ENCODE peak calls at places on chromosomes 4 and X, in four cellular contexts. One of them, this sample, is unnamed.

GRCh38 chr4:113587156-113587555 is 174.4 kb downstream of the CAMK2D start:
- DNase-seq in GM12878: no peak
- DNase-seq in HepG2: no peak
- DNase-seq in K562: no peak
- DNase-seq in this sample: no peak

GRCh38 chr4:879730-880079 is 52.4 kb downstream of the GAK start:
- DNase-seq in GM12878: peak; percentile 35
- DNase-seq in HepG2: no peak
- DNase-seq in K562: no peak
- DNase-seq in this sample: no peak

GRCh38 chrX:48468247-48468671 is 1.8 kb downstream of the SLC38A5 start:
- DNase-seq in K562: peak; percentile 83
- DNase-seq in HepG2: no peak
- DNase-seq in GM12878: no peak
- DNase-seq in this sample: no peak

GRCh38 chr4:128600996-128601857 is 208.3 kb upstream of the JADE1 start:
- DNase-seq in GM12878: no peak
- DNase-seq in K562: peak; percentile 88
- DNase-seq in HepG2: peak; percentile 93
- DNase-seq in this sample: peak; percentile 40

GRCh38 chr4:185254434-185254833 is 45.0 kb downstream of the SNX25 start:
- DNase-seq in GM12878: no peak
- DNase-seq in K562: no peak
- DNase-seq in HepG2: peak; percentile 58
- DNase-seq in this sample: no peak

GRCh38 chr4:188960411-188961093 is 821.3 kb downstream of the TRIML1 start:
- DNase-seq in HepG2: no peak
- DNase-seq in K562: no peak
- DNase-seq in GM12878: no peak
- DNase-seq in this sample: no peak

GRCh38 chr4:111879539-111879938 is 265.7 kb upstream of the FAM241A start:
- DNase-seq in GM12878: peak; percentile 5
- DNase-seq in HepG2: no peak
- DNase-seq in K562: no peak
- DNase-seq in this sample: no peak

GRCh38 chr4:185587444-185588161 is 52.3 kb upstream of the PDLIM3 start:
- DNase-seq in K562: no peak
- DNase-seq in GM12878: peak; percentile 26
- DNase-seq in HepG2: no peak
- DNase-seq in this sample: no peak

GRCh38 chr4:2246384-2247127 is 4.6 kb upstream of the HAUS3 start:
- DNase-seq in K562: no peak
- DNase-seq in HepG2: no peak
- DNase-seq in GM12878: no peak
- DNase-seq in this sample: no peak

GRCh38 chrX:53291596-53291995 is 10.2 kb upstream of the IQSEC2 start:
- DNase-seq in K562: no peak
- DNase-seq in HepG2: no peak
- DNase-seq in GM12878: no peak
- DNase-seq in this sample: no peak

GRCh38 chrX:46294234-46294633 is 251.0 kb downstream of the ZNF674 start:
- DNase-seq in HepG2: no peak
- DNase-seq in K562: no peak
- DNase-seq in GM12878: no peak
- DNase-seq in this sample: no peak

GRCh38 chr4:589219-589963 is 13.3 kb upstream of the TMEM271 start:
- DNase-seq in K562: no peak
- DNase-seq in GM12878: no peak
- DNase-seq in HepG2: no peak
- DNase-seq in this sample: no peak

GRCh38 chr4:152479428-152480026 is 56.4 kb downstream of the FBXW7 start:
- DNase-seq in HepG2: no peak
- DNase-seq in K562: no peak
- DNase-seq in GM12878: no peak
- DNase-seq in this sample: no peak

GRCh38 chr4:150126201-150126879 is 48.1 kb downstream of the DCLK2 start:
- DNase-seq in K562: no peak
- DNase-seq in HepG2: no peak
- DNase-seq in GM12878: no peak
- DNase-seq in this sample: no peak

GRCh38 chr4:12579172-12579571 is 905.0 kb downstream of the RAB28 start:
- DNase-seq in GM12878: no peak
- DNase-seq in HepG2: no peak
- DNase-seq in K562: no peak
- DNase-seq in this sample: no peak

GRCh38 chr4:82965763-82966162 is 44.9 kb downstream of the LIN54 start:
- DNase-seq in K562: no peak
- DNase-seq in GM12878: no peak
- DNase-seq in HepG2: no peak
- DNase-seq in this sample: no peak

GRCh38 chr4:42344260-42344659 is 53.0 kb upstream of the SHISA3 start:
- DNase-seq in GM12878: no peak
- DNase-seq in HepG2: no peak
- DNase-seq in K562: no peak
- DNase-seq in this sample: no peak

GRCh38 chr4:40587826-40588225 is 41.8 kb downstream of the RBM47 start:
- DNase-seq in GM12878: no peak
- DNase-seq in K562: no peak
- DNase-seq in HepG2: no peak
- DNase-seq in this sample: no peak

GRCh38 chrX:1754077-1754476 is 139.2 kb downstream of the ASMT start:
- DNase-seq in GM12878: no peak
- DNase-seq in HepG2: no peak
- DNase-seq in K562: no peak
- DNase-seq in this sample: no peak

GRCh38 chr4:92299152-92299551 is 4.6 kb upstream of the GRID2 start:
- DNase-seq in GM12878: no peak
- DNase-seq in HepG2: no peak
- DNase-seq in K562: no peak
- DNase-seq in this sample: no peak

GRCh38 chrX:151970661-151971060 is 3.8 kb downstream of the GABRE start:
- DNase-seq in GM12878: no peak
- DNase-seq in HepG2: peak; percentile 90
- DNase-seq in K562: no peak
- DNase-seq in this sample: no peak

GRCh38 chrX:37348237-37349130 is 680 bp upstream of the PRRG1 start:
- DNase-seq in HepG2: no peak
- DNase-seq in GM12878: no peak
- DNase-seq in K562: no peak
- DNase-seq in this sample: no peak

GRCh38 chr4:38230821-38231583 is 270.8 kb downstream of the PTTG2 start:
- DNase-seq in K562: peak; percentile 68
- DNase-seq in GM12878: no peak
- DNase-seq in HepG2: no peak
- DNase-seq in this sample: peak; percentile 20

GRCh38 chrX:138191998-138192397 is 519.5 kb downstream of the FGF13 start:
- DNase-seq in GM12878: no peak
- DNase-seq in HepG2: peak; percentile 4
- DNase-seq in K562: peak; percentile 37
- DNase-seq in this sample: no peak
- TF ChIP-seq BRCA1 in GM12878: no peak
- TF ChIP-seq BRCA1 in HepG2: no peak
- TF ChIP-seq BRCA1 in K562: no peak
- TF ChIP-seq BRCA1 in this sample: no peak

GRCh38 chr4:39339968-39340367 is 26.2 kb downstream of the RFC1 start:
- DNase-seq in K562: no peak
- DNase-seq in HepG2: no peak
- DNase-seq in GM12878: no peak
- DNase-seq in this sample: no peak
- TF ChIP-seq CTCF in K562: no peak
- TF ChIP-seq CTCF in HepG2: no peak
- TF ChIP-seq CTCF in GM12878: no peak
- TF ChIP-seq CTCF in this sample: no peak

GRCh38 chr4:123649644-123650356 is 253.2 kb downstream of the SPRY1 start:
- DNase-seq in GM12878: no peak
- DNase-seq in K562: no peak
- DNase-seq in HepG2: peak; percentile 92
- DNase-seq in this sample: no peak
- TF ChIP-seq BRCA1 in GM12878: no peak
- TF ChIP-seq BRCA1 in K562: no peak
- TF ChIP-seq BRCA1 in HepG2: no peak
- TF ChIP-seq BRCA1 in this sample: no peak

GRCh38 chrX:21972046-21972445 is 31.5 kb downstream of the SMS start:
- DNase-seq in HepG2: no peak
- DNase-seq in GM12878: no peak
- DNase-seq in K562: no peak
- DNase-seq in this sample: no peak

GRCh38 chrX:21972721-21973120 is 32.2 kb downstream of the SMS start:
- DNase-seq in K562: no peak
- DNase-seq in HepG2: no peak
- DNase-seq in GM12878: no peak
- DNase-seq in this sample: peak; percentile 3

GRCh38 chrX:21966866-21967265 is 26.4 kb downstream of the SMS start:
- DNase-seq in GM12878: no peak
- DNase-seq in HepG2: no peak
- DNase-seq in K562: no peak
- DNase-seq in this sample: no peak

GRCh38 chrX:21963736-21964135 is 23.2 kb downstream of the SMS start:
- DNase-seq in HepG2: no peak
- DNase-seq in GM12878: no peak
- DNase-seq in K562: no peak
- DNase-seq in this sample: no peak

DNA sequence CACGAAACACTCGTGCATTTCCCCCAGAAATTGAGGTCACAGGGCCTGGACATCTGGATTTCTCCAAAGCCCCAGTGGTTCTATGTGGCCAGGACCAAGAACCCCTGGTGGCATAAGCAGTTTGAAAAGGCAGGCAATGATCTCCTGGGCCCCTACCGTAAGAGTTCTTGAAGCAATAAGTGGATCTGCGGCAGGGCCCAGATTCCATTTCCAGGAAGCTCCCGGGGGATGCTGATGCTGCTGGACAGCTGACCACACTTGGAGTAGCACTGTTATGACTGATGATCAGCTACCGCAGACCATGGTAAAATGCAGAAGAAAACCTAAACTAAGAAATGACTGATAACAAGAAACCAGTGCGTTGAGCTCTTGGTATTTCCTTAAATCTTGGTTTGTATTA is 27.8 kb downstream of the SMS start:
- DNase-seq in HepG2: no peak
- DNase-seq in GM12878: no peak
- DNase-seq in K562: no peak
- DNase-seq in this sample: no peak
- TF ChIP-seq CTCF in HepG2: no peak
- TF ChIP-seq CTCF in GM12878: no peak
- TF ChIP-seq CTCF in K562: no peak
- TF ChIP-seq CTCF in this sample: no peak

GRCh38 chr4:55437823-55438222 is 42.1 kb downstream of the TMEM165 start:
- DNase-seq in K562: no peak
- DNase-seq in GM12878: no peak
- DNase-seq in HepG2: no peak
- DNase-seq in this sample: no peak

GRCh38 chr4:55438314-55438713 is 42.6 kb downstream of the TMEM165 start:
- DNase-seq in GM12878: no peak
- DNase-seq in K562: no peak
- DNase-seq in HepG2: peak; percentile 75
- DNase-seq in this sample: no peak

GRCh38 chr4:55431710-55432336 is 36.1 kb downstream of the TMEM165 start:
- DNase-seq in GM12878: no peak
- DNase-seq in K562: no peak
- DNase-seq in HepG2: no peak
- DNase-seq in this sample: no peak

GRCh38 chr4:55437356-55437796 is 41.6 kb downstream of the TMEM165 start:
- DNase-seq in GM12878: no peak
- DNase-seq in K562: peak; percentile 62
- DNase-seq in HepG2: peak; percentile 31
- DNase-seq in this sample: no peak

DNA sequence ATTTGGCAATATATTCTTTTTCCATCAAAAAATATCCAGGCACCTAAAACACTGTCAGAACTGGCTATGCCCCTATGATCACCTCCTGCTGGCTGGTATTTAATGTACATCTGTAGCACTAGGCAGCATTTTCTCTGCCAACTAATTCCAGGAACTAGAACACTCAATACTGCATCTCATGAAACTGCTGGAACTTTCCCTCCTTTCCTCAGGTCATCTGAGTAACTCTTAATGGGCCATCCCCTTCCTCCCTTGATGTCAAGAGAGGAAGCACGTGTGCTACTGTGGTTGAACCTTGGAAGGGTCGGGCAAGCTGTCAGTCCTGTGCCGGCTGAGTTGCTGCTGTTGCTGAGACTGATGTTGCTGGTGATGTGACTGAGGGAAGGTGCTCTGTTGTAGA is 39.4 kb downstream of the TMEM165 start:
- DNase-seq in GM12878: peak; percentile 1
- DNase-seq in HepG2: no peak
- DNase-seq in K562: peak; percentile 13
- DNase-seq in this sample: no peak
- TF ChIP-seq BRCA1 in GM12878: no peak
- TF ChIP-seq BRCA1 in HepG2: no peak
- TF ChIP-seq BRCA1 in K562: no peak
- TF ChIP-seq BRCA1 in this sample: no peak